ENCODE peak calls at places on chromosomes 1 and 21, in eight cellular contexts. P is cardiac fibroblast, K is adrenal gland, A is fibroblast of mammary gland, B is heart right ventricle, I is kidney, Z is hepatocyte, L is HFF-Myc. F is an unnamed sample.

GRCh38 chr1:119871881-119872280 is 24.4 kb downstream of the ADAM30 start:
- DNase-seq in P (no peak), K (no peak), A (peak; percentile 76), B (no peak), I (no peak), Z (no peak), L (no peak), F (no peak)

GRCh38 chr1:59015708-59016107 is 231.9 kb upstream of the JUN start:
- DNase-seq in P (peak; percentile 84), K (no peak), A (peak; percentile 87), B (no peak), I (no peak), Z (peak; percentile 30), L (peak; percentile 26), F (no peak)

GRCh38 chr1:53104289-53104913 is 38.0 kb downstream of the SLC1A7 start:
- DNase-seq in P (no peak), K (no peak), A (no peak), B (no peak), I (no peak), Z (no peak), L (no peak), F (peak; percentile 87)

GRCh38 chr1:14539953-14540563 is 58.4 kb upstream of the KAZN start:
- DNase-seq in P (no peak), K (no peak), A (no peak), B (no peak), I (no peak), Z (no peak), L (no peak), F (no peak)

GRCh38 chr1:63321061-63321787 is 1.1 kb upstream of the FOXD3 start:
- DNase-seq in P (no peak), K (no peak), A (no peak), B (no peak), I (no peak), Z (no peak), L (no peak), F (no peak)

GRCh38 chr1:63679076-63679475 is 85.9 kb downstream of the PGM1 start:
- DNase-seq in P (no peak), K (no peak), A (peak; percentile 73), B (no peak), I (no peak), Z (no peak), L (no peak), F (no peak)

GRCh38 chr1:23352096-23352695 is 8.1 kb upstream of the HNRNPR start:
- DNase-seq in P (no peak), K (no peak), A (no peak), B (no peak), I (no peak), Z (no peak), L (no peak), F (no peak)

GRCh38 chr1:228281631-228282328 is 73.9 kb downstream of the OBSCN start:
- DNase-seq in P (no peak), K (peak; percentile 16), A (no peak), B (no peak), I (peak; percentile 69), Z (no peak), L (no peak), F (no peak)

GRCh38 chr1:110176299-110176956 is 26.1 kb downstream of the SLC6A17 start:
- DNase-seq in P (no peak), K (peak; percentile 79), A (no peak), B (peak; percentile 58), I (no peak), Z (peak; percentile 35), L (no peak), F (peak; percentile 10)

GRCh38 chr1:223217781-223218180 is 74.7 kb upstream of the TLR5 start:
- DNase-seq in P (no peak), K (no peak), A (no peak), B (no peak), I (no peak), Z (no peak), L (no peak), F (no peak)

GRCh38 chr1:117036018-117036421 is 24.1 kb upstream of the TTF2 start:
- DNase-seq in P (peak; percentile 16), K (no peak), A (peak; percentile 33), B (no peak), I (no peak), Z (peak; percentile 30), L (no peak), F (no peak)

GRCh38 chr1:76238094-76238551 is 163.6 kb downstream of the ST6GALNAC3 start:
- DNase-seq in P (no peak), K (peak; percentile 53), A (no peak), B (no peak), I (no peak), Z (no peak), L (no peak), F (no peak)

GRCh38 chr1:200877839-200878551 is 5.2 kb downstream of the GPR25 start:
- DNase-seq in P (no peak), K (peak; percentile 13), A (no peak), B (no peak), I (no peak), Z (no peak), L (no peak), F (no peak)

GRCh38 chr21:29849735-29850176 is 90.0 kb downstream of the GRIK1 start:
- DNase-seq in P (peak; percentile 78), K (peak; percentile 63), A (peak; percentile 63), B (peak; percentile 39), I (no peak), Z (peak; percentile 82), L (peak; percentile 17), F (peak; percentile 73)

GRCh38 chr21:35586305-35586704 is 474.0 kb downstream of the SETD4 start:
- DNase-seq in P (no peak), K (no peak), A (no peak), B (no peak), I (no peak), Z (no peak), L (no peak), F (no peak)

GRCh38 chr1:104991702-104992101 is 1242.0 kb downstream of the AMY1C start:
- DNase-seq in P (no peak), K (no peak), A (no peak), B (no peak), I (no peak), Z (no peak), L (no peak), F (no peak)

GRCh38 chr1:218760601-218761570 is 412.8 kb upstream of the LYPLAL1 start:
- DNase-seq in P (peak; percentile 36), K (no peak), A (no peak), B (no peak), I (no peak), Z (no peak), L (no peak), F (no peak)

GRCh38 chr1:12454406-12455391 is 163.3 kb downstream of the DHRS3 start:
- DNase-seq in P (peak; percentile 53), K (no peak), A (no peak), B (no peak), I (peak; percentile 87), Z (no peak), L (no peak), F (peak; percentile 34)

GRCh38 chr1:101262601-101263348 is 26.0 kb downstream of the S1PR1 start:
- DNase-seq in P (no peak), K (no peak), A (no peak), B (no peak), I (no peak), Z (peak; percentile 24), L (no peak), F (peak; percentile 37)

GRCh38 chr1:21659924-21660326 is 9.2 kb downstream of the RAP1GAP start:
- DNase-seq in P (no peak), K (peak; percentile 71), A (no peak), B (no peak), I (no peak), Z (no peak), L (no peak), F (no peak)
- H3K4me3 ChIP-seq in P (no peak overlapping the region), K (no peak overlapping the region), A (no peak overlapping the region), B (no peak overlapping the region), I (no peak overlapping the region), Z (no peak overlapping the region), L (no peak overlapping the region), F (no peak overlapping the region)

DNA sequence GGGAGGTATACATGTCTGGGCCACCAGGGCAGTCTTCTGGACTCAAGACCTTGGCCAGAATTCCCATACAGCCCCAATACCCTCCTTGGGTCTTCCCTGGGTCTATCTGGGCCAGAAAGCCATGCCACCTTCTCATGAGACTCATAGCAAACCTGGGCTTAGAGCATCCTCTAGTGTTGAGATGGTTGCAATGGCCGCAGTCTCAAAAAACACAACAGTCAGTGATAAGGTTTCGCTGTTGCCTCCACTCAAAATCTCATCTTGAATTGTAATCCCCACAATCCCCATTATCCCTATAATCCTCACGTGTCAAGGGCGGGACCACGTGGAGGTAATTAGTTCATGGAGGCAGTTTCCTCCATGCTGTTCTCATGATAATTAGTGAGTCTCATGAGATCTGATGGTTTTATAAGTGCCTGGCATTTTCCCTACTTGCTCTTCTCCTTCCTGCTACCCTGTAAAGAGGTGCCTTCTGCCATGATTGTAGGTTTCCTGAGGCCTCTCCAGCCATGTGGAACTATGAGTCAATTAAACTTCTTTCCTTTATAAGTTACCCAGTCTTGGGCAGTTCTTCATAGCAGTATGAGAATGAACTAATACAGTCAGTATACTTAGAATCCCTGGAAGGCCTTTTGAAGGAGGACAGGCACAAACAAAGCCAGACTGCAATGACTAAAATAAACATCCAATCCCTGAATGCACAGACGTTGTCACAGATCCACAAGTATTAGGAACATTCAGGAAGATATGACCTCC is 77.0 kb downstream of the CTH start:
- DNase-seq in P (peak; percentile 57), K (peak; percentile 38), A (peak; percentile 58), B (peak; percentile 16), I (no peak), Z (peak; percentile 42), L (no peak), F (peak; percentile 59)
- TF ChIP-seq CTCF in P (peak; percentile 69), K (peak; percentile 27), A (peak; percentile 74), B (peak; percentile 56), I (peak; percentile 74), Z (peak; percentile 61), L (peak; percentile 69), F (peak; percentile 66)

GRCh38 chr1:150995896-150996295 is 10.8 kb downstream of the MINDY1 start:
- DNase-seq in P (peak; percentile 66), K (peak; percentile 66), A (peak; percentile 44), B (no peak), I (no peak), Z (peak; percentile 45), L (no peak), F (peak; percentile 62)
- H3K4me3 ChIP-seq in P (no peak overlapping the region), K (no peak overlapping the region), A (no peak overlapping the region), B (no peak overlapping the region), I (no peak overlapping the region), Z (no peak overlapping the region), L (no peak overlapping the region), F (no peak overlapping the region)

GRCh38 chr1:226888021-226888420 is 17.6 kb downstream of the PSEN2 start:
- DNase-seq in P (no peak), K (no peak), A (no peak), B (no peak), I (no peak), Z (no peak), L (no peak), F (no peak)

GRCh38 chr1:226884116-226884515 is 13.7 kb downstream of the PSEN2 start:
- DNase-seq in P (no peak), K (no peak), A (no peak), B (no peak), I (no peak), Z (no peak), L (no peak), F (no peak)

GRCh38 chr1:226884966-226885820 is 14.8 kb downstream of the PSEN2 start:
- DNase-seq in P (no peak), K (no peak), A (no peak), B (no peak), I (no peak), Z (no peak), L (no peak), F (no peak)

GRCh38 chr1:226887006-226887405 is 16.6 kb downstream of the PSEN2 start:
- DNase-seq in P (no peak), K (no peak), A (no peak), B (no peak), I (no peak), Z (no peak), L (no peak), F (no peak)

GRCh38 chr1:226886142-226886901 is 15.9 kb downstream of the PSEN2 start:
- DNase-seq in P (no peak), K (no peak), A (no peak), B (no peak), I (no peak), Z (no peak), L (no peak), F (no peak)
- TF ChIP-seq CTCF in P (no peak), K (no peak), A (no peak), B (no peak), I (no peak), Z (no peak), L (no peak), F (no peak)